ENCODE peak calls at places on chromosome 5, in six cellular contexts. M, Y, T, F, X and S are unnamed samples.

GRCh38 chr5:1831257-1831656 is 30.1 kb downstream of the NDUFS6 start:
- DNase-seq in M (no peak), F (no peak), T (no peak), X (no peak), Y (no peak), S (no peak)

GRCh38 chr5:180126716-180127681 is 55.4 kb upstream of the RNF130 start:
- DNase-seq in Y (peak; percentile 16), X (peak; percentile 7), T (peak; percentile 51), F (no peak), M (peak; percentile 56), S (peak; percentile 4)

GRCh38 chr5:82100303-82101077 is 128.7 kb downstream of the ATG10 start:
- DNase-seq in T (no peak), M (no peak), X (no peak), F (no peak), Y (no peak), S (no peak)

GRCh38 chr5:37774912-37775483 is 64.8 kb downstream of the GDNF start:
- DNase-seq in F (no peak), Y (no peak), X (peak; percentile 20), T (no peak), M (no peak), S (peak; percentile 37)

GRCh38 chr5:155056644-155057269 is 43.2 kb downstream of the KIF4B start:
- DNase-seq in Y (no peak), X (no peak), F (no peak), M (no peak), T (no peak), S (no peak)

GRCh38 chr5:117594165-117594564 is 1019.5 kb upstream of the SEMA6A start:
- DNase-seq in T (no peak), X (peak; percentile 12), M (no peak), Y (no peak), F (no peak), S (peak; percentile 46)

GRCh38 chr5:39716532-39716971 is 291.8 kb upstream of the DAB2 start:
- DNase-seq in T (peak; percentile 47), F (peak; percentile 69), M (peak; percentile 2), X (peak; percentile 67), Y (no peak), S (peak; percentile 73)

GRCh38 chr5:39017504-39017903 is 56.7 kb downstream of the RICTOR start:
- DNase-seq in T (no peak), F (no peak), Y (no peak), M (no peak), X (no peak), S (no peak)

GRCh38 chr5:375921-376871 is 54.7 kb downstream of the AHRR start:
- DNase-seq in M (no peak), X (no peak), T (no peak), F (no peak), Y (no peak), S (no peak)